ENCODE peak calls at places on chromosomes 3 and 15, in seven cellular contexts. W, T, A, M, L, S and D are unnamed samples.

GRCh38 chr3:23052230-23053019 is 150.7 kb upstream of the UBE2E2 start:
- DNase-seq in T (no peak), S (no peak), W (no peak), M (no peak), L (no peak), A (no peak), D (peak; percentile 9)

GRCh38 chr3:120780977-120781376 is 38.4 kb downstream of the GTF2E1 start:
- DNase-seq in W (no peak), A (no peak), S (no peak), L (peak; percentile 39), T (peak; percentile 72), M (peak; percentile 27), D (peak; percentile 84)

GRCh38 chr3:194797555-194797954 is 111.9 kb downstream of the FAM43A start:
- DNase-seq in A (no peak), S (no peak), W (no peak), M (no peak), T (no peak), L (no peak), D (no peak)

GRCh38 chr3:127568604-127569003 is 21.9 kb downstream of the TPRA1 start:
- DNase-seq in T (no peak), L (peak; percentile 65), M (no peak), S (no peak), W (no peak), A (no peak), D (no peak)

GRCh38 chr3:156416846-156417581 is 137.9 kb downstream of the SSR3 start:
- DNase-seq in M (no peak), L (no peak), S (no peak), W (no peak), T (no peak), A (no peak), D (no peak)

GRCh38 chr3:105415981-105416380 is 49.3 kb downstream of the ALCAM start:
- DNase-seq in T (no peak), S (no peak), L (no peak), M (no peak), A (no peak), W (no peak), D (no peak)

GRCh38 chr3:70977712-70978111 is 605.8 kb downstream of the FOXP1 start:
- DNase-seq in L (peak; percentile 56), W (no peak), T (no peak), S (no peak), A (no peak), M (no peak), D (no peak)

GRCh38 chr3:61571516-61572336 is 10.4 kb downstream of the PTPRG start:
- DNase-seq in M (no peak), W (no peak), S (peak; percentile 62), T (no peak), A (no peak), L (no peak), D (peak; percentile 93)

GRCh38 chr3:41200669-41201021 is 1.3 kb downstream of the CTNNB1 start:
- DNase-seq in M (no peak), W (peak; percentile 14), T (peak; percentile 10), S (no peak), A (no peak), L (no peak), D (peak; percentile 49)

GRCh38 chr3:194986208-194987043 is 284.5 kb downstream of the XXYLT1 start:
- DNase-seq in L (peak; percentile 89), S (no peak), M (peak; percentile 31), W (no peak), T (peak; percentile 69), A (peak; percentile 73), D (peak; percentile 95)

GRCh38 chr3:129911261-129911861 is 17.9 kb upstream of the TMCC1 start:
- DNase-seq in W (peak; percentile 9), T (no peak), L (no peak), S (no peak), A (no peak), M (no peak), D (no peak)
- TF ChIP-seq CTCF in W (no peak), T (no peak), L (no peak), S (no peak), A (no peak), M (no peak), D (no peak)

DNA sequence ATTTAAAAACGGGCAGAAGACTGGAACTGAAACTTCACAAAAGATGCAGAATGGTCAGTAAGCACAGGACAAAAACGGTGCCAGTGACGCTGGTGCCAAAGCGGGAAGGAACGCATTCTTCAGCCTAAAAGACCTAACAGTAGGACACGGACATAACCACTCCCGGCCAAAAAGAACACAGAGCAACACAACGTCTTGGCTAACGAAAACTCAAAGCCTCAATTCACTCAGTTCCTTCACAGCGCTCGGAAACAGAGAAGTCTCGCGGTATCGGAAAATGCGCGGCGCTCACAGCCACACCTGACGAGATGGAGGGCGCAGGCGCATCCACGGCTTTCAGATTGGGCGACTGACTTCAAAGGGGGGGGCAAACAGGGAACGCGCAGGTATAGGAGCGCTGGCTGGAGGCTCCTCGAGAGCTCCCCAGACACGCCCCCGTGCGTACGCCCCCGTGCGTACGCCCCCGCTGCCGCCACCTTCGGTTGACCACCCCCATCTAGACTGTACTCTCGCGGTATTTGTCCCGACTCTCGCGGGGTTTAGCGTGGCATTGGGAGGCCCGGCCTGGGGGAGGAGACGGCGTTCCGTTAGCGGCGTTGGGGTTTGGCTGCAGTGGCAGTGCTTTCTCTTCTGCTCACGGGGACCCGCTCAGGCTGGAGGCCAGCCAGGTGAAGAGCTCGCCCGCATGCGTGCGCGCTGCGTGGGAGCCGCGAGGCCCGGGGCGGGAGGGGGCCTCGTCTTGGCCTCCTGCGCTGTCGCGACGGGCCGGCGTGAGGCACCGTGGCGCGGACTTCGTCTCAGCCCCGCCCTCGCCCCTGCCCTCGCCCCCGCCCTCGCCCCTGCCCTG is at the start of gene NKTR:
- DNase-seq in S (peak; percentile 92), T (peak; percentile 94), M (peak; percentile 99), W (peak; percentile 97), A (peak; percentile 98), L (peak; percentile 95), D (peak; percentile 99)
- TF ChIP-seq CTCF in S (no peak), T (no peak), M (no peak), W (no peak), A (peak; percentile 16), L (no peak), D (no peak)

GRCh38 chr15:93617443-93617842 is 528.4 kb upstream of the RGMA start:
- DNase-seq in L (no peak), S (no peak), A (no peak), T (no peak), M (no peak), W (no peak), D (no peak)
- TF ChIP-seq CTCF in L (no peak), S (no peak), A (no peak), T (no peak), M (no peak), W (no peak), D (no peak)

GRCh38 chr3:19190602-19191001 is 42.3 kb downstream of the KCNH8 start:
- DNase-seq in W (no peak), S (no peak), T (no peak), L (no peak), A (no peak), M (no peak), D (no peak)
- TF ChIP-seq CTCF in W (no peak), S (no peak), T (no peak), L (no peak), A (no peak), M (no peak), D (no peak)

DNA sequence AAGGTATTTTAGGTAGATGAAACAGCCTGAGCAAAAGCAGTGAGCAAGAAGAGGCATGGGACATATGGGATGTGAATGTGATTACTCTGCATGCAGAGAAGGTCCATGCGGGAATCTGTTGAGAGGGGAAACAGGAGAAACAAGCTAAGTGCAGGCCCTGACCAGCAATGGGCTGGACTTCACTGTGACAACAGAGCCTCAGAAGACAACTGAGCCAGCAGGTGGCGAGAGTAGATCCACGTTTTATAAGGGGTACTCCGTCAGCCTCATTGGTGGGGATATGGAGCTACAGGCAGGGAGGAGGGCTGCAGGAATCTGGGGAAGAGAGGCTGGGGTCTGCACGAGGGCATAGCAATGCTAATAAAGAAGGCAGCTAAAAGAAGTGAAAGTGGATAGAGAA is 405.9 kb upstream of the LMCD1 start:
- DNase-seq in L (no peak), W (no peak), M (no peak), A (no peak), T (no peak), S (no peak), D (no peak)
- TF ChIP-seq CTCF in L (no peak), W (no peak), M (no peak), A (no peak), T (no peak), S (peak; percentile 5), D (no peak)

GRCh38 chr15:84783493-84784251 is 33.5 kb upstream of the ALPK3 start:
- DNase-seq in S (no peak), W (no peak), L (no peak), M (no peak), T (no peak), A (no peak), D (no peak)
- TF ChIP-seq CTCF in S (no peak), W (no peak), L (no peak), M (no peak), T (no peak), A (no peak), D (no peak)

GRCh38 chr3:134949150-134949549 is 154.1 kb downstream of the EPHB1 start:
- DNase-seq in M (no peak), L (no peak), W (no peak), T (no peak), S (no peak), A (no peak), D (no peak)

GRCh38 chr3:134941820-134942219 is 146.8 kb downstream of the EPHB1 start:
- DNase-seq in L (no peak), S (no peak), A (no peak), M (no peak), W (no peak), T (no peak), D (no peak)

DNA sequence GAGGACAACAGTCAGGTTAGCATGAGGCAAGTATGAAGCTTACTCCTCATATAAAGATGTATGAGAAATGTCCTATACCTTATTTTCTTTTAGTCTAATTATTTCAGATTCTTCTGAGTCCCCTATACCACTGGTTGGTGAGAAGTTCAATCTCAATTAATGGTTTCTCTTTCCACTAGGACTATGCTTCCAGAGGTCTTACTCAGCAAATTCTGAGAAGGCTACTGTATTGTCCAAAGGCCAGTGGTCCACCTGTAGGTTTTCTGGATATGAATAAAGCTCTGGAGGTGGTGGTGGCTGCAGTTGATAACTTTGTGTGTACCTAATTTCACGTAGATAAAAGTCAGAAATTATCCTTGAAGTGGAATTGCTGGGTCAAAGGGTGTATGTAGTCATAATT is 149.4 kb downstream of the EPHB1 start:
- DNase-seq in W (no peak), A (no peak), L (no peak), M (no peak), T (no peak), S (no peak), D (no peak)
- TF ChIP-seq CTCF in W (no peak), A (no peak), L (no peak), M (no peak), T (no peak), S (no peak), D (no peak)